ENCODE peak calls at places on chromosomes 2 and 18, in seven cellular contexts. H is AG09309; G is PC-9; Q is fibroblast of villous mesenchyme; X is OCI-LY7; C is CD4-positive, alpha-beta T cell; S is CD8-positive, alpha-beta T cell. R is an unnamed sample.

GRCh38 chr2:197197808-197198409 is 112.7 kb downstream of the ANKRD44 start:
- DNase-seq in H (no peak), G (no peak), Q (no peak), X (no peak), C (no peak), S (no peak), R (no peak)

GRCh38 chr2:119462574-119462973 is 30.9 kb downstream of the TMEM37 start:
- DNase-seq in H (no peak), G (no peak), Q (no peak), X (no peak), C (no peak), S (no peak), R (no peak)

GRCh38 chr18:54480616-54481015 is 110.4 kb upstream of the DYNAP start:
- DNase-seq in H (no peak), G (no peak), Q (no peak), X (no peak), C (no peak), S (no peak), R (no peak)

GRCh38 chr2:69241664-69242063 is 145.4 kb downstream of the GFPT1 start:
- DNase-seq in H (no peak), G (no peak), Q (no peak), X (no peak), C (no peak), S (no peak), R (no peak)

GRCh38 chr2:62293490-62294212 is 97.7 kb downstream of the B3GNT2 start:
- DNase-seq in H (no peak), G (peak; percentile 95), Q (peak; percentile 25), X (peak; percentile 31), C (no peak), S (no peak), R (no peak)

GRCh38 chr2:26235089-26235488 is 9.3 kb downstream of the HADHA start:
- DNase-seq in H (no peak), G (no peak), Q (peak; percentile 15), X (no peak), C (no peak), S (no peak), R (no peak)

GRCh38 chr2:156470975-156471583 is 34.9 kb downstream of the GPD2 start:
- DNase-seq in H (no peak), G (no peak), Q (no peak), X (no peak), C (no peak), S (no peak), R (no peak)

GRCh38 chr2:221501210-221501882 is 70.8 kb downstream of the EPHA4 start:
- DNase-seq in H (no peak), G (peak; percentile 81), Q (peak; percentile 43), X (no peak), C (no peak), S (no peak), R (no peak)

GRCh38 chr2:173402405-173402974 is 47.8 kb downstream of the CDCA7 start:
- DNase-seq in H (peak; percentile 34), G (peak; percentile 79), Q (peak; percentile 82), X (peak; percentile 78), C (peak; percentile 58), S (peak; percentile 61), R (peak; percentile 91)

GRCh38 chr2:85706604-85707296 is 12.6 kb downstream of the GNLY start:
- DNase-seq in H (no peak), G (no peak), Q (no peak), X (no peak), C (no peak), S (no peak), R (no peak)

GRCh38 chr2:39050109-39050508 is 70.7 kb downstream of the SOS1 start:
- DNase-seq in H (no peak), G (no peak), Q (no peak), X (no peak), C (no peak), S (no peak), R (no peak)

GRCh38 chr18:37611623-37612279 is 46.2 kb upstream of the CELF4 start:
- DNase-seq in H (no peak), G (no peak), Q (no peak), X (no peak), C (no peak), S (no peak), R (no peak)

GRCh38 chr2:47033102-47033880 is 117.7 kb upstream of the MCFD2 start:
- DNase-seq in H (no peak), G (peak; percentile 59), Q (peak; percentile 34), X (no peak), C (no peak), S (no peak), R (no peak)

GRCh38 chr18:8351173-8351572 is 258.1 kb upstream of the RAB12 start:
- DNase-seq in H (no peak), G (no peak), Q (peak; percentile 15), X (no peak), C (no peak), S (no peak), R (no peak)

GRCh38 chr2:138504546-138505239 is 3.1 kb downstream of the SPOPL start:
- DNase-seq in H (no peak), G (peak; percentile 58), Q (no peak), X (peak; percentile 71), C (no peak), S (no peak), R (no peak)

DNA sequence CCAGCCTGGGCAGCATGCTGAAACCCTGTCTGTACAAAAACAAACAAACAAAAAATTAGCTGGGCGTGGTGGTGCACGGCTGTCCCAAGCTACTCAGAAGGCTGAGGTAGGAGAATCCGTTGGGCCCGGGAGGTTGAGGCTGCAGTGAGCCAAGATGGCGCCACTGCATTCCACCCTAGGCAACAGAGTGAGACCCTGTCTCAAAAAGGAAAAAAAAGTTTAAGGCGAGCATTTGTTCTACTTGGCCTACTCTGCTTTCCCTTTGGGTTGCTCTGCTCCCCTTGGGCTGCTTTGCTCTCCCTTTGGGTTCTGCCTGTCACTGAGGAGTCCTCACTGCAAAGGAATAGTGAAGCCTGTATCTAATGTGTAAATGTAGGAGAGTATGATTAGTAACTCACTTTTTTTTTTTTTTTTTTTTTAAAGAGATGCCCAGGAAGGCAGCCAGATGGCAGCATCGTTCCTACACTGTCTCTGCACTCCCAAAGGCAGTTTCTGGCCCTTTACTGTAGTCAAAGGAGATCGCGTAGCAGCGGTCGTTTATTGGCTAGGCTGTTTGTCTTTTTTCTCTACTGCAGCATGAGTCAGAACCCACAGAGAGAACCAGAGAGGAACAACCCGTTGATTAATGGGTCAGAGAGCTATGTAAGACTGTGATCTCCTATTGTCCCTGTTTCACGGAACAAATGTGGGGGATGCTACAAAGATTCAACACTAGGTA is 118.3 kb upstream of the CWC22 start:
- DNase-seq in H (peak; percentile 93), G (peak; percentile 84), Q (peak; percentile 94), X (peak; percentile 63), C (peak; percentile 11), S (peak; percentile 3), R (peak; percentile 41)
- TF ChIP-seq CTCF in H (peak; percentile 75), G (peak; percentile 87), Q (peak; percentile 80), X (peak; percentile 75), C (peak; percentile 34), S (no peak), R (peak; percentile 82)

GRCh38 chr2:101204400-101205095 is 48.1 kb upstream of the CNOT11 start:
- DNase-seq in H (no peak), G (no peak), Q (no peak), X (no peak), C (no peak), S (no peak), R (no peak)
- TF ChIP-seq CTCF in H (peak; percentile 38), G (peak; percentile 26), Q (peak; percentile 27), X (peak; percentile 30), C (no peak), S (no peak), R (peak; percentile 40)

GRCh38 chr18:49697757-49698595 is 115.4 kb downstream of the ACAA2 start:
- DNase-seq in H (no peak), G (no peak), Q (no peak), X (no peak), C (no peak), S (no peak), R (no peak)
- TF ChIP-seq CTCF in H (no peak), G (no peak), Q (no peak), X (no peak), C (no peak), S (no peak), R (no peak)

GRCh38 chr2:7758065-7758759 is 841.0 kb downstream of the RNF144A start:
- DNase-seq in H (peak; percentile 42), G (no peak), Q (no peak), X (no peak), C (no peak), S (no peak), R (no peak)
- TF ChIP-seq CTCF in H (no peak), G (no peak), Q (no peak), X (no peak), C (no peak), S (no peak), R (no peak)

R was measured in neural crest cell.